ENCODE peak calls at places on chromosomes 13 and 19, in eight cellular contexts. S is T-helper 17 cell; J is activated T-cell treated with anti-CD3 and anti-CD28 coated beads, Interleukin-2, amount 50 U/mL, for 4 hours; Y is Panc1; F is NCI-H510A treated with DMSO at 0.1 percent for 48 hours; X is EH; Z is lower leg skin; A is non-pigmented ciliary epithelial cell. G is an unnamed sample.

GRCh38 chr19:1456121-1456900 is 6.4 kb downstream of the APC2 start:
- DNase-seq in S (no peak), J (no peak), Y (no peak), F (no peak), X (no peak), Z (no peak), A (no peak), G (no peak)

GRCh38 chr19:35268546-35269424 is at the start of gene USF2:
- DNase-seq in S (peak), J (peak), Y (no peak), F (peak), X (peak), Z (peak), A (no peak), G (peak)

GRCh38 chr13:27300941-27301586 is 30.4 kb downstream of the RASL11A start:
- DNase-seq in S (no peak), J (no peak), Y (no peak), F (no peak), X (no peak), Z (peak), A (no peak), G (no peak)

GRCh38 chr13:60654405-60654804 is 257.4 kb downstream of the TDRD3 start:
- DNase-seq in S (no peak), J (no peak), Y (peak), F (no peak), X (no peak), Z (no peak), A (no peak), G (no peak)

GRCh38 chr13:39353988-39354387 is 249.0 kb downstream of the LHFPL6 start:
- DNase-seq in S (no peak), J (no peak), Y (no peak), F (no peak), X (peak), Z (no peak), A (peak), G (no peak)

GRCh38 chr19:51694318-51695085 is 1.4 kb downstream of the SPACA6 start:
- DNase-seq in S (no peak), J (no peak), Y (no peak), F (no peak), X (no peak), Z (peak), A (no peak), G (peak)

GRCh38 chr19:38274734-38275133 is 10.4 kb downstream of the SPINT2 start:
- DNase-seq in S (no peak), J (no peak), Y (no peak), F (no peak), X (no peak), Z (no peak), A (no peak), G (no peak)

GRCh38 chr19:1811942-1812425 is at the start of gene ATP8B3:
- DNase-seq in S (peak), J (peak), Y (no peak), F (no peak), X (no peak), Z (no peak), A (no peak), G (peak)

GRCh38 chr19:49809155-49809986 is 3.7 kb downstream of the FUZ start:
- DNase-seq in S (peak), J (peak), Y (no peak), F (peak), X (peak), Z (peak), A (no peak), G (peak)

GRCh38 chr19:41377977-41378707 is 1.8 kb downstream of the TMEM91 start:
- DNase-seq in S (no peak), J (no peak), Y (no peak), F (no peak), X (no peak), Z (no peak), A (no peak), G (peak)

GRCh38 chr13:40672310-40673060 is 6.0 kb upstream of the FOXO1 start:
- DNase-seq in S (no peak), J (no peak), Y (no peak), F (no peak), X (peak), Z (no peak), A (peak), G (no peak)

GRCh38 chr13:84645196-84646071 is 763.2 kb upstream of the SLITRK1 start:
- DNase-seq in S (no peak), J (no peak), Y (no peak), F (no peak), X (peak), Z (no peak), A (no peak), G (no peak)

GRCh38 chr19:17544418-17544817 is 11.0 kb upstream of the COLGALT1 start:
- DNase-seq in S (no peak), J (no peak), Y (no peak), F (no peak), X (no peak), Z (no peak), A (no peak), G (no peak)

GRCh38 chr19:2729943-2730818 is 9.0 kb upstream of the DIRAS1 start:
- DNase-seq in S (no peak), J (no peak), Y (no peak), F (no peak), X (no peak), Z (no peak), A (no peak), G (no peak)

GRCh38 chr13:31814523-31814922 is 75.2 kb downstream of the RXFP2 start:
- DNase-seq in S (no peak), J (no peak), Y (no peak), F (no peak), X (no peak), Z (no peak), A (no peak), G (no peak)

GRCh38 chr19:9535934-9536333 is 2.5 kb downstream of the ZNF426 start:
- DNase-seq in S (no peak), J (no peak), Y (no peak), F (no peak), X (no peak), Z (no peak), A (no peak), G (no peak)

GRCh38 chr19:34481861-34482379 is 362 bp downstream of the WTIP start:
- DNase-seq in S (no peak), J (no peak), Y (no peak), F (no peak), X (peak), Z (peak), A (no peak), G (peak)

GRCh38 chr19:784541-784940 is 12.7 kb upstream of the PTBP1 start:
- DNase-seq in S (no peak), J (no peak), Y (no peak), F (no peak), X (no peak), Z (no peak), A (no peak), G (no peak)

GRCh38 chr19:3359850-3360493 is 6.4 kb upstream of the NFIC start:
- DNase-seq in S (no peak), J (peak), Y (no peak), F (no peak), X (no peak), Z (no peak), A (no peak), G (peak)

GRCh38 chr13:42893346-42893745 is 98.7 kb downstream of the EPSTI1 start:
- DNase-seq in S (no peak), J (no peak), Y (no peak), F (no peak), X (peak), Z (no peak), A (no peak), G (no peak)

GRCh38 chr13:35144496-35144895 is 202.4 kb downstream of the NBEA start:
- DNase-seq in S (no peak), J (no peak), Y (no peak), F (no peak), X (peak), Z (no peak), A (no peak), G (no peak)

GRCh38 chr13:37617162-37617561 is 18.6 kb upstream of the POSTN start:
- DNase-seq in S (no peak), J (no peak), Y (no peak), F (no peak), X (peak), Z (no peak), A (peak), G (no peak)

GRCh38 chr19:47093841-47094240 is 19.7 kb downstream of the ZC3H4 start:
- DNase-seq in S (no peak), J (peak), Y (no peak), F (no peak), X (no peak), Z (no peak), A (no peak), G (peak)